ENCODE peak calls at places on chromosome 11, in five cellular contexts. F, T, L, W and O are unnamed samples.

GRCh38 chr11:636511-637332 is at the start of gene DRD4:
- DNase-seq in T (no peak), W (no peak), L (no peak), F (no peak), O (no peak)

GRCh38 chr11:77778549-77778948 is 42.0 kb downstream of the RSF1 start:
- DNase-seq in T (no peak), F (no peak), L (no peak), W (no peak), O (no peak)

GRCh38 chr11:94776351-94777321 is 8.5 kb downstream of the AMOTL1 start:
- DNase-seq in W (no peak), F (no peak), L (peak; percentile 40), T (peak; percentile 29), O (no peak)

GRCh38 chr11:36363361-36364272 is 67.5 kb downstream of the PRR5L start:
- DNase-seq in F (no peak), W (no peak), L (no peak), T (no peak), O (no peak)

GRCh38 chr11:77687088-77687487 is 49.5 kb upstream of the CLNS1A start:
- DNase-seq in T (no peak), F (no peak), L (no peak), W (no peak), O (no peak)

GRCh38 chr11:69312418-69313399 is 18.8 kb downstream of the MYEOV start:
- DNase-seq in L (no peak), T (no peak), F (no peak), W (no peak), O (peak; percentile 63)

GRCh38 chr11:68854273-68854958 is 12.7 kb upstream of the CPT1A start:
- DNase-seq in L (no peak), W (no peak), F (no peak), T (no peak), O (no peak)

GRCh38 chr11:10633261-10633660 is 60.3 kb downstream of the IRAG1 start:
- DNase-seq in L (peak; percentile 56), T (no peak), W (no peak), F (no peak), O (no peak)

GRCh38 chr11:57752954-57753353 is 1.3 kb upstream of the BTBD18 start:
- DNase-seq in F (no peak), W (no peak), L (no peak), T (no peak), O (no peak)

GRCh38 chr11:122681731-122682130 is 26.2 kb downstream of the UBASH3B start:
- DNase-seq in W (no peak), L (no peak), T (no peak), F (no peak), O (no peak)

GRCh38 chr11:43021466-43021865 is 290.3 kb upstream of the API5 start:
- DNase-seq in W (peak; percentile 8), L (no peak), T (no peak), F (no peak), O (no peak)

GRCh38 chr11:75938543-75938942 is 123.5 kb downstream of the UVRAG start:
- DNase-seq in F (no peak), T (no peak), L (no peak), W (no peak), O (no peak)

GRCh38 chr11:86519064-86519911 is 144.6 kb downstream of the CCDC81 start:
- DNase-seq in L (no peak), F (no peak), T (no peak), W (no peak), O (no peak)

GRCh38 chr11:30861506-30861905 is 275.4 kb upstream of the MPPED2 start:
- DNase-seq in L (no peak), F (no peak), W (no peak), T (no peak), O (no peak)

GRCh38 chr11:123742334-123742733 is 874 bp upstream of the ZNF202 start:
- DNase-seq in F (no peak), T (no peak), W (no peak), L (no peak), O (no peak)

GRCh38 chr11:74316772-74317505 is 5.5 kb upstream of the P4HA3 start:
- DNase-seq in F (no peak), L (no peak), T (no peak), W (no peak), O (no peak)

GRCh38 chr11:76209956-76210885 is 3.9 kb upstream of the WNT11 start:
- DNase-seq in W (no peak), T (peak; percentile 50), L (peak; percentile 51), F (no peak), O (no peak)

GRCh38 chr11:95924414-95924760 is 480 bp upstream of the MTMR2 start:
- DNase-seq in L (no peak), T (no peak), F (no peak), W (no peak), O (no peak)

GRCh38 chr11:15793032-15793996 is 563.0 kb downstream of the SOX6 start:
- DNase-seq in L (no peak), W (no peak), T (no peak), F (peak; percentile 11), O (no peak)

DNA sequence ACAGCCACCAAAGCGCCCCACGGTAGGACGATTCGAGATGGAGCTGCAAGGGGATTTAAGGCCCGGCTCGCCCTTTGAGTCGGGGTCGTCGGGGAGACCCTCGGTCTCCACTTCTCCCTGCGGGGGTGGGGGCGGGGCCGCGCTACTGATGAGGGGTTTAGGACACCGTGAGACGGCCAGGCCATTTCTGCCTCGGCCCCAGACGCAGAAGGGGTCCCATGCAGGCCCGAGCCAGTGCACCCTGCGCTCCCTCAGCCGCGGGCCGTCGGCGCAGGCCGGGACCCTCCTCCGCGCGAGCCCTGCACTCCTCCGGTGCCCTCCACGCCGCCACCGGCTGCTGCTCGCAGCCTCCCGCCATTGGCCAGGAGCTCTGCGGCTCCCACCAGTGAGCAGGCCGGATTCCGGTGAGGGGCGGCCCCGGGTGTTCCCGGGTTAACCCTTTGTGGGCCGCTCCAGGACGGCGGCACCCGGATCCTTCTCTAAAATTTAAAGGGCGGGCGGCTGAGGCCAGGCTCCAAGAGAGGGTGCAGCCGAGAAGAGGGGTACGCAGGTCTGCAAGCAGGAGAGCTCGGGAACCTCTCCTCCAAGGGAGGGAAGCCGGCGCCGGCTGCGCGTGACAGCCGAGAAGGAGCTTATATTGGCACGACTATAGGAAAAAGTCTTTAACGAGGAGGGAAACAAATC is 18.0 kb downstream of the CREB3L1 start:
- DNase-seq in T (peak; percentile 61), F (no peak), L (peak; percentile 73), W (peak; percentile 96), O (peak; percentile 82)
- TF ChIP-seq POLR2AphosphoS5 in T (no peak), F (no peak), L (peak; percentile 81), W (peak; percentile 43), O (no peak)

DNA sequence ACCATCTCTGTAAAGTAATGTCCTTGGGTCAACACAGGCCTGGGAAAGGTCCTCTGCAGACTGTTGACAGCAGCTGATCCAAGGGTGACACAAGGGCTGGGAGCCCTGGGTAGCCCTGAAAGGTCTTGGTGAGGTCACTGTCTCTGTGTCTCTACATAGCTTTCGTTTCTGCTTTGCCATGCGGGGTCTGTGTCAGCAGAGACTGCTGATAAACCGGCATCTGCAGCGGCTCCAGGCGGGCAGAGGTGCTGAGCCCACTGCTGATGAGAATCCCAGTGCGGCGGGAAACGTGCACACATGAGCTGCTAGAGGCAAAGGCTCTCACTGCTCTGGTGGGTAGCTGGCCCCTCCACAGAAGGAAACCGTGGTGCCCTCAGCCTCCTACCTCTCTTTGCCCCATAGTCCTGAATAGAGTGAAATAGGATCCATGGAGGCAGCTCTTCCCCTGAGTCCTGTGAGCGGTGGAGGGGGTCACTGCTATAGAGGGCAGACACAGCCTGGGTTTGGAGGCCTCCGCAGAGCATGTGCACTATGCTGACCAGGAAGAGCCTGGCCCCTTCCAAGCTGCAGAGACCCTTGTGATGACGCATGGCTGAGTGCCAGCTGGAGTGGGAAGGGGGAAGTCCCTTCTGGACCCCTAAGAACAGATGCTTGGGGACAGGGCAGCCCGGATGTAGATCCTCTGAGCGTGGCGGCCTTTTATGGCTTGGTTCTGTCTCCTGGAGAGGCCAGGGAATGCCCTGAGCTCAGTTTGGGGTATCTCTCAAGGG is 17.8 kb upstream of the ST3GAL4 start:
- DNase-seq in L (no peak), W (no peak), T (no peak), F (no peak), O (peak; percentile 57)
- H3K4me3 ChIP-seq in L (no peak overlapping the region), W (no peak overlapping the region), T (no peak overlapping the region), F (no peak overlapping the region), O (no peak overlapping the region)

GRCh38 chr11:93729129-93729616 is 12.1 kb downstream of the TAF1D start:
- DNase-seq in F (no peak), W (no peak), T (no peak), L (no peak), O (no peak)
- TF ChIP-seq POLR2AphosphoS5 in F (peak; percentile 95), W (peak; percentile 44), T (no peak), L (no peak), O (no peak)

GRCh38 chr11:19679952-19680823 is 32.4 kb upstream of the NAV2 start:
- DNase-seq in T (peak; percentile 68), L (peak; percentile 77), W (no peak), F (no peak), O (peak; percentile 91)
- H3K4me3 ChIP-seq in T (no peak overlapping the region), L (no peak overlapping the region), W (no peak overlapping the region), F (no peak overlapping the region), O (no peak overlapping the region)